ENCODE peak calls at places on chromosomes 6 and 20, in six cellular contexts. One of them, this sample, is unnamed.

GRCh38 chr6:134626131-134626530 is 308.2 kb upstream of the SGK1 start:
- DNase-seq in thoracic aorta: no peak
- DNase-seq in pancreas: no peak
- DNase-seq in left lung: no peak
- DNase-seq in HCT116: no peak
- DNase-seq in heart left ventricle: no peak
- DNase-seq in this sample: no peak

GRCh38 chr6:133707456-133707855 is 181.5 kb upstream of the TCF21 start:
- DNase-seq in pancreas: no peak
- DNase-seq in left lung: no peak
- DNase-seq in HCT116: no peak
- DNase-seq in thoracic aorta: no peak
- DNase-seq in heart left ventricle: no peak
- DNase-seq in this sample: no peak

GRCh38 chr20:64254571-64255360 is 782 bp upstream of the PCMTD2 start:
- DNase-seq in heart left ventricle: no peak
- DNase-seq in pancreas: no peak
- DNase-seq in thoracic aorta: no peak
- DNase-seq in HCT116: no peak
- DNase-seq in left lung: no peak
- DNase-seq in this sample: no peak

GRCh38 chr6:26067367-26067766 is 19.9 kb upstream of the HFE start:
- DNase-seq in HCT116: no peak
- DNase-seq in thoracic aorta: no peak
- DNase-seq in heart left ventricle: no peak
- DNase-seq in pancreas: no peak
- DNase-seq in left lung: no peak
- DNase-seq in this sample: no peak

GRCh38 chr6:83854766-83855165 is 1.6 kb downstream of the RIPPLY2 start:
- DNase-seq in left lung: no peak
- DNase-seq in HCT116: no peak
- DNase-seq in heart left ventricle: no peak
- DNase-seq in thoracic aorta: no peak
- DNase-seq in pancreas: no peak
- DNase-seq in this sample: no peak

GRCh38 chr6:94215614-94216013 is 796.3 kb upstream of the EPHA7 start:
- DNase-seq in HCT116: no peak
- DNase-seq in pancreas: no peak
- DNase-seq in thoracic aorta: no peak
- DNase-seq in heart left ventricle: no peak
- DNase-seq in left lung: no peak
- DNase-seq in this sample: no peak

GRCh38 chr6:117989086-117989485 is 82.0 kb downstream of the SLC35F1 start:
- DNase-seq in thoracic aorta: no peak
- DNase-seq in left lung: no peak
- DNase-seq in heart left ventricle: no peak
- DNase-seq in pancreas: no peak
- DNase-seq in HCT116: no peak
- DNase-seq in this sample: no peak

GRCh38 chr6:51569594-51569993 is 517.8 kb downstream of the PKHD1 start:
- DNase-seq in HCT116: no peak
- DNase-seq in thoracic aorta: no peak
- DNase-seq in heart left ventricle: no peak
- DNase-seq in left lung: no peak
- DNase-seq in pancreas: no peak
- DNase-seq in this sample: no peak

GRCh38 chr6:114739656-114740055 is 396.8 kb upstream of the HS3ST5 start:
- DNase-seq in left lung: no peak
- DNase-seq in thoracic aorta: no peak
- DNase-seq in heart left ventricle: no peak
- DNase-seq in HCT116: no peak
- DNase-seq in pancreas: peak; percentile 8
- DNase-seq in this sample: no peak

GRCh38 chr6:132478697-132479096 is 34.2 kb downstream of the STX7 start:
- DNase-seq in HCT116: no peak
- DNase-seq in heart left ventricle: no peak
- DNase-seq in pancreas: no peak
- DNase-seq in thoracic aorta: no peak
- DNase-seq in left lung: no peak
- DNase-seq in this sample: no peak

GRCh38 chr6:82906951-82907350 is 158.7 kb downstream of the UBE3D start:
- DNase-seq in thoracic aorta: no peak
- DNase-seq in heart left ventricle: no peak
- DNase-seq in HCT116: no peak
- DNase-seq in pancreas: no peak
- DNase-seq in left lung: no peak
- DNase-seq in this sample: no peak

GRCh38 chr6:12037803-12038202 is 25.7 kb downstream of the HIVEP1 start:
- DNase-seq in thoracic aorta: no peak
- DNase-seq in left lung: no peak
- DNase-seq in heart left ventricle: no peak
- DNase-seq in HCT116: no peak
- DNase-seq in pancreas: no peak
- DNase-seq in this sample: peak; percentile 25

GRCh38 chr6:105005446-105005845 is 48.5 kb downstream of the LIN28B start:
- DNase-seq in thoracic aorta: no peak
- DNase-seq in HCT116: no peak
- DNase-seq in pancreas: no peak
- DNase-seq in heart left ventricle: no peak
- DNase-seq in left lung: no peak
- DNase-seq in this sample: no peak

GRCh38 chr6:47595785-47596184 is 102.6 kb upstream of the ADGRF4 start:
- DNase-seq in HCT116: no peak
- DNase-seq in left lung: no peak
- DNase-seq in pancreas: no peak
- DNase-seq in heart left ventricle: no peak
- DNase-seq in thoracic aorta: no peak
- DNase-seq in this sample: no peak

GRCh38 chr6:7154341-7155139 is 46.8 kb downstream of the RREB1 start:
- DNase-seq in pancreas: no peak
- DNase-seq in heart left ventricle: no peak
- DNase-seq in left lung: no peak
- DNase-seq in HCT116: no peak
- DNase-seq in thoracic aorta: no peak
- DNase-seq in this sample: no peak

GRCh38 chr6:101777646-101778045 is 384.1 kb downstream of the GRIK2 start:
- DNase-seq in heart left ventricle: no peak
- DNase-seq in pancreas: no peak
- DNase-seq in left lung: no peak
- DNase-seq in HCT116: no peak
- DNase-seq in thoracic aorta: no peak
- DNase-seq in this sample: no peak

GRCh38 chr6:54802775-54803631 is 43.6 kb upstream of the FAM83B start:
- DNase-seq in HCT116: peak; percentile 31
- DNase-seq in thoracic aorta: no peak
- DNase-seq in left lung: no peak
- DNase-seq in heart left ventricle: no peak
- DNase-seq in pancreas: no peak
- DNase-seq in this sample: no peak

GRCh38 chr6:83252717-83253116 is 59.6 kb downstream of the RWDD2A start:
- DNase-seq in pancreas: no peak
- DNase-seq in thoracic aorta: no peak
- DNase-seq in left lung: no peak
- DNase-seq in HCT116: no peak
- DNase-seq in heart left ventricle: no peak
- DNase-seq in this sample: no peak

GRCh38 chr20:34872604-34873224 is at the start of gene GGT7:
- DNase-seq in left lung: peak; percentile 84
- DNase-seq in thoracic aorta: no peak
- DNase-seq in heart left ventricle: peak; percentile 88
- DNase-seq in pancreas: peak; percentile 87
- DNase-seq in HCT116: peak; percentile 35
- DNase-seq in this sample: peak; percentile 79

GRCh38 chr6:125759959-125760457 is 10.6 kb downstream of the HEY2 start:
- DNase-seq in left lung: no peak
- DNase-seq in pancreas: no peak
- DNase-seq in HCT116: no peak
- DNase-seq in heart left ventricle: no peak
- DNase-seq in thoracic aorta: no peak
- DNase-seq in this sample: no peak
- H3K4me3 ChIP-seq in left lung: no peak overlapping the region
- H3K4me3 ChIP-seq in pancreas: no peak overlapping the region
- H3K4me3 ChIP-seq in HCT116: no peak overlapping the region
- H3K4me3 ChIP-seq in heart left ventricle: no peak overlapping the region
- H3K4me3 ChIP-seq in thoracic aorta: peak overlapping the region; percentile 56
- H3K4me3 ChIP-seq in this sample: no peak overlapping the region

DNA sequence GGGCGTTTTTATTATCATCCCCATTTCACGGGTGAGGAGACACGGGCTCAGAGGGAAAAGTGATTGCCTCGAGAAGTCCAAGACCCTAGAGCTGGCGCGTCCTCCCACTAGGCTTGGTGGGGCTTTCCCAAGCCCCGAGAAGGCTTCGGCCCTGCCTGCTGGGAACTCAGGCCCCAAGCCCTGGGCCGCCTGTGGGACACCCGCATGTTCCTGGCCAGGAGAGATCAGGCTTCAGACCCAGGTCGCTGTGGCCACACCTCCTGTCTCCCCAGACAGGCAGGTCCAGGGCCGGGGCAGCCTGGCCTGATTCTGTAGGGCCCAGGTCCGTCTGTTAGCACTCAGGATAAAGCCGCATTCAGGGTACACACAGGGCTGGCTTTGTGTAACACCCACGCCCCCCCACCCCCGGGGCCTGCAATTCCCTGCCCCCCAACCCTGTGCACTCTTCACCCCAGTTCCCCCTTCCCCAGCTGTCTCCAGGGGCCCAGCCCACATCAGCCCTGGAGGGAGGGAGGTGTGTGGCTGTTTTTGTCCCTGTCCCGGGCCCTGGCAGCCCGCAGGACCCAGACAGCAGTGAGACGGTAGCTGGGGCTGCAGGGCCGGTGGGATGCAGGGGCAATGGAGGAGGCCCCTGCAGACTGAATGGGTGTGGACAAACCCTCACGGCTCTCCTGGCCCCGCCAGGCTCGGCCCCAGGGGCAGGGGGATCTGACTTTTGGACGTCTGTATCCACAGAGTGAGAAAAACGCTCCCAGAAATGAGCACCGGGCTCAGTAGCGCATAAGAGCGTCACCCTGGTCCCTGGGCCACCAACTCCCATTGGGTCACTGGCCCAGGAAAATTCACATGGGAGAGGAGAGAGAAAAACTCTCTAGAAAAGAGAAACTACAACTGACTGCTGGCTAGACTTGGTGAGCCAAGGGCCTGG is 42.4 kb upstream of the ZBP1 start:
- DNase-seq in HCT116: no peak
- DNase-seq in thoracic aorta: no peak
- DNase-seq in pancreas: no peak
- DNase-seq in heart left ventricle: peak; percentile 12
- DNase-seq in left lung: peak; percentile 26
- DNase-seq in this sample: no peak
- H3K27ac ChIP-seq in HCT116: no peak overlapping the region
- H3K27ac ChIP-seq in thoracic aorta: peak overlapping the region; percentile 19
- H3K27ac ChIP-seq in pancreas: no peak overlapping the region
- H3K27ac ChIP-seq in heart left ventricle: no peak overlapping the region
- H3K27ac ChIP-seq in left lung: no peak overlapping the region
- H3K27ac ChIP-seq in this sample: no peak overlapping the region

DNA sequence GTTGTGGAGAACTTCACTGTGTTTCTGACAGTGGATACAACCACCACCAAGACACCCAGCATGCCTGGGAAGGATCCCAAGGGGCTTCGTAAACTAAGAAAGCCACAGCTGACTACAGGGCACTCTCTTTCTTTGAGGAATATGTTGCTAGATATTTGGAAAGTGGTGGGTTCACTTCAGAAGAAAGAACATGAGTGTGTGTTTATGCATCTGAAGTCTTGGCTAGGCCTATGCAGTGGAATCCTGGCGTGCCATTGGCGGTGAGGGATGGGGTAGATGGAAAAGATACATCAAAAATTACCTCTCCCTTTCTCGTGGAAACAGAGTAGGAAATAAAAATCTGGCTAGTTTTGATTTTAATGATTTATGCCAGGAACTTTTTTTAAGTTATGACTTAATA is 187.7 kb downstream of the PDE7B start:
- DNase-seq in HCT116: no peak
- DNase-seq in pancreas: no peak
- DNase-seq in thoracic aorta: no peak
- DNase-seq in heart left ventricle: no peak
- DNase-seq in left lung: no peak
- DNase-seq in this sample: no peak
- H3K4me3 ChIP-seq in HCT116: no peak overlapping the region
- H3K4me3 ChIP-seq in pancreas: no peak overlapping the region
- H3K4me3 ChIP-seq in thoracic aorta: no peak overlapping the region
- H3K4me3 ChIP-seq in heart left ventricle: peak overlapping the region; percentile 6
- H3K4me3 ChIP-seq in left lung: no peak overlapping the region
- H3K4me3 ChIP-seq in this sample: no peak overlapping the region

GRCh38 chr6:32108094-32108627 is 977 bp downstream of the TNXB start:
- DNase-seq in pancreas: peak; percentile 34
- DNase-seq in HCT116: no peak
- DNase-seq in heart left ventricle: peak; percentile 81
- DNase-seq in thoracic aorta: no peak
- DNase-seq in left lung: no peak
- DNase-seq in this sample: no peak

GRCh38 chr6:32109114-32109764 is at the start of gene TNXB:
- DNase-seq in thoracic aorta: no peak
- DNase-seq in heart left ventricle: peak; percentile 68
- DNase-seq in HCT116: no peak
- DNase-seq in left lung: no peak
- DNase-seq in pancreas: no peak
- DNase-seq in this sample: no peak

GRCh38 chr6:32107447-32107846 is 1.7 kb downstream of the TNXB start:
- DNase-seq in left lung: no peak
- DNase-seq in heart left ventricle: no peak
- DNase-seq in thoracic aorta: no peak
- DNase-seq in pancreas: no peak
- DNase-seq in HCT116: no peak
- DNase-seq in this sample: no peak

GRCh38 chr6:32109765-32110160 is 625 bp upstream of the TNXB start:
- DNase-seq in heart left ventricle: no peak
- DNase-seq in thoracic aorta: no peak
- DNase-seq in left lung: no peak
- DNase-seq in pancreas: no peak
- DNase-seq in HCT116: no peak
- DNase-seq in this sample: no peak

DNA sequence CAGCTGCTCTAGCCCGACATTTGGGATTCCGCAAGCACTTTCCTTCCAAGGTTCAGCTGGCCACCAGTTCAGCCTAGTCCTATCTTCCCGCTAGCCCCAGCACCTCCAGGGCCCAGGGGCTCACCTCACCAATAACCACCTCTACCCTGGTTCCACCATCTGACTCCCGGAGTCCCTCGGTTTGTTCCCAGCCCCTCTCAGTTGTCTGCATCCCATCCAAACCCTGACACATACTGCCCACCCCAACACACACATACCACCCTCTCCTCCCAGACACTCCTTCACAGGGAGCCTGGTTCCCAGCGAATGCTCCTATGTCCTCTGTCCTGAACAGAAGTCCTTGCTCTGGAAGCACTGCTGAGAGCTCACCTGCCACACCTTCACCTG is 418 bp downstream of the TNXB start:
- DNase-seq in heart left ventricle: no peak
- DNase-seq in pancreas: no peak
- DNase-seq in HCT116: no peak
- DNase-seq in thoracic aorta: no peak
- DNase-seq in left lung: no peak
- DNase-seq in this sample: no peak
- H3K27ac ChIP-seq in heart left ventricle: peak overlapping the region; percentile 84
- H3K27ac ChIP-seq in pancreas: no peak overlapping the region
- H3K27ac ChIP-seq in HCT116: no peak overlapping the region
- H3K27ac ChIP-seq in thoracic aorta: peak overlapping the region; percentile 84
- H3K27ac ChIP-seq in left lung: peak overlapping the region; percentile 66
- H3K27ac ChIP-seq in this sample: no peak overlapping the region

This sample was measured in naive thymus-derived CD4-positive, alpha-beta T cell.